ENCODE peak calls at places on chromosomes 11 and 22, in seven cellular contexts. F is sigmoid colon; D is A549; U is endodermal cell; A is Caco-2; V is heart right ventricle; W is naive thymus-derived CD4-positive, alpha-beta T cell. L is an unnamed sample. For H3K9me3, the result is how much of the 10 kb centered on the place peaks cover.

GRCh38 chr22:32617271-32617670 is 142.7 kb downstream of the FBXO7 start:
- DNase-seq in F (no peak), W (no peak), V (no peak), A (no peak), D (no peak), U (no peak), L (no peak)

GRCh38 chr22:32574397-32574796 is 99.8 kb downstream of the FBXO7 start:
- DNase-seq in A (peak), D (no peak), W (no peak), U (no peak), F (no peak), V (no peak), L (no peak)

GRCh38 chr11:27353593-27354358 is 9.2 kb downstream of the CCDC34 start:
- DNase-seq in D (no peak), F (no peak), U (no peak), W (no peak), A (no peak), V (no peak), L (no peak)

GRCh38 chr11:107018274-107018901 is at the start of gene GUCY1A2:
- DNase-seq in D (peak), F (peak), V (peak), W (no peak), A (no peak), U (peak), L (peak)

GRCh38 chr22:46219650-46220049 is 30.4 kb downstream of the CDPF1 start:
- DNase-seq in U (no peak), F (no peak), D (no peak), A (no peak), W (no peak), V (no peak), L (no peak)

GRCh38 chr22:46641829-46642266 is 21.7 kb downstream of the GRAMD4 start:
- DNase-seq in A (no peak), D (no peak), U (no peak), V (no peak), F (peak), W (no peak), L (no peak)

GRCh38 chr11:78453140-78453935 is 35.7 kb upstream of the GAB2 start:
- DNase-seq in U (no peak), A (no peak), W (no peak), D (no peak), V (no peak), F (no peak), L (no peak)

GRCh38 chr22:46625113-46625842 is 5.1 kb downstream of the GRAMD4 start:
- DNase-seq in W (no peak), D (no peak), A (no peak), F (peak), V (no peak), U (no peak), L (no peak)

GRCh38 chr11:403021-403760 is 9.2 kb downstream of the PKP3 start:
- DNase-seq in U (no peak), A (no peak), F (no peak), V (no peak), D (no peak), W (no peak), L (no peak)

GRCh38 chr11:96215094-96215782 is 127.8 kb downstream of the MAML2 start:
- DNase-seq in F (no peak), A (no peak), D (peak), U (no peak), W (peak), V (no peak), L (no peak)

GRCh38 chr11:65557280-65558001 is 718 bp downstream of the LTBP3 start:
- DNase-seq in F (peak), U (peak), D (peak), A (no peak), W (no peak), V (no peak), L (no peak)
- H3K4me3 ChIP-seq in F (peak), U (peak), D (peak), A (peak), W (peak), V (peak), L (peak)

GRCh38 chr22:12613199-12613598 is 2914.8 kb upstream of the OR11H1 start:
- DNase-seq in D (no peak), U (no peak), W (no peak), V (no peak), A (no peak), F (no peak), L (no peak)
- H3K9me3 ChIP-seq in D (under half), U (half or more), W (under half), V (under half), A (under half), F (under half), L (under half)

DNA sequence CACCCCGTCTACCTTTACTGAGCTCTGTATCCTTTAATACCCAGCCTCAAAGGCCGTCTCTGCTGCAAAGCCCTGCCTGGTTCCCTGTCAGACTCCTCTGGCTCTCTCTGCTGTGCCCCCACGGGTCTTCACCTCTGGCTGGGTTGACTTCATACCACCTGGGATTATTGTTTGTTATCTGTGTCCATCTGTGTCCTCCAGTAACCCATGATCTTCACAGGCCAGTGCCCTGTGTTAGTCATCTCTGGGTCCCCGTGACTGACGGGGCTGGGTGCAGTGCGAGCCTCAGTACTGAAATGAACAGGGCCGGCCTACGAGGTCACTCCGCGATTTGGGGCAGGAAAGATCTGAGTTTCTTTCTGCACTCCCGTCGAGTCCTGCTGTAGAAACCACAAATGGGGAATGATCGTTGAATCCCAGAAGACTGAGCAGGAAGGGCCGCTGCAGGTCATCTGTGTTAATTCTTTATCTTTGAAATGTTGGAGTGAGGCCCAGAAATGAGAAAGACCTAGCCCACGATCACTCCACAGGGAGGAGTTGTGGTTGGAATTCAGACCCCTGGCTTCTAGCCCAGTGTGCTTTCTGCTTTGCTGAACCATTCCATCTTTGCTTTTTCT is 12.3 kb upstream of the TUB start:
- DNase-seq in D (peak), W (no peak), F (peak), U (peak), A (no peak), V (peak), L (no peak)
- H3K4me3 ChIP-seq in D (no peak), W (no peak), F (peak), U (no peak), A (no peak), V (no peak), L (no peak)

GRCh38 chr11:134230339-134230738 is 5.9 kb downstream of the VPS26B start:
- DNase-seq in F (no peak), U (no peak), A (no peak), W (no peak), D (no peak), V (no peak), L (no peak)
- H3K9me3 ChIP-seq in F (under half), U (under half), A (under half), W (under half), D (under half), V (under half), L (under half)

DNA sequence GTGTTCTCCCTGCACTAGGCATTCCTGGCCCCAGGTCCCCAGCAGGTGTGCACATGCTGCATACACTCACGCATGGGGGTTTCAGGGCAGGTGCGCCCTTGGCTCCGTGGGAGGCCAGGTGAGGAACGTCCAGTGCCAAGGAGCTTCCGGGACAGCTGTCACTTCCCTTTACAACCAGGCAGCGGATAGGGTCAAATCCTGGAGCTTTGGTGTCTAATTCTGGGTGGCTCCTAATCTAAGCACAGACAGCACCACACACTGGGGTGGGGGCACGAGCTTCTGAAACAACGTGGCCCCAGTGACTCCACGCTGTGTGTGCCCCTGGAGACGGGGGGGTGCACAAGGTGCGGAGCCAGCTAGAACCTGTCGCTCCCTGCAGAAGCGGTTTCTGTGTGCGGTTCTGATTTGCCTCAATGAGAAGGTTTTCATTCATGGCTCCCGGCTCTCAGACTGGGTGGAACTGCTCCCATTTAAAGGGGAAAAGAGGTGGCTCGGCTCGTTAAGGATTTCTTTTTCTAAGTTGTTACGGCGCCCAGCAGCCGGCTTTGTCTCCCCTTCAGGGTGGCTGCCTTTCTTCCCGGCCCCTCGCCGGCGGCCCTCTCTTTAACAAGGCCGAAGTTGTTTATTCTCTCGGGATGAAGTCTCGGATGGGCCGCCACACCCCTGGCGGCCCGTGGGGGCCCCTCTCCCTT is 5.0 kb downstream of the CCND1 start:
- DNase-seq in V (no peak), A (no peak), U (peak), W (no peak), D (no peak), F (no peak), L (no peak)
- H3K4me3 ChIP-seq in V (no peak), A (no peak), U (no peak), W (no peak), D (no peak), F (no peak), L (no peak)

GRCh38 chr22:36294293-36294620 is 41.3 kb downstream of the APOL1 start:
- DNase-seq in D (no peak), W (no peak), A (no peak), U (no peak), F (no peak), V (no peak), L (no peak)
- H3K9me3 ChIP-seq in D (under half), W (under half), A (under half), U (under half), F (under half), V (under half), L (under half)

GRCh38 chr11:67484847-67485311 is 2.1 kb downstream of the AIP start:
- DNase-seq in W (no peak), F (peak), U (peak), A (no peak), V (no peak), D (no peak), L (no peak)
- H3K4me3 ChIP-seq in W (peak), F (no peak), U (no peak), A (no peak), V (peak), D (no peak), L (no peak)

L was measured in HAP-1.